ENCODE peak calls at places on chromosomes 12 and 14, in six cellular contexts. L is stomach, P is DND-41, U is ovary, W is H4, V is NCI-H748 treated with DMSO at 0.1 percent for 48 hours. S is an unnamed sample.

GRCh38 chr12:92533280-92533890 is 169.4 kb upstream of the PLEKHG7 start:
- DNase-seq in L (no peak), P (no peak), U (no peak), W (no peak), V (no peak), S (no peak)

GRCh38 chr14:30443368-30444007 is 115.5 kb upstream of the G2E3 start:
- DNase-seq in L (no peak), P (no peak), U (no peak), W (peak; percentile 27), V (peak; percentile 45), S (no peak)

GRCh38 chr12:111434680-111435338 is 29.1 kb downstream of the SH2B3 start:
- DNase-seq in L (no peak), P (peak; percentile 68), U (peak; percentile 70), W (peak; percentile 43), V (no peak), S (peak; percentile 65)

GRCh38 chr12:131850856-131851559 is 22.8 kb downstream of the MMP17 start:
- DNase-seq in L (peak; percentile 65), P (peak; percentile 17), U (no peak), W (peak; percentile 58), V (peak; percentile 27), S (no peak)

GRCh38 chr14:70640938-70641547 is 673 bp upstream of the TTC9 start:
- DNase-seq in L (peak; percentile 63), P (peak; percentile 22), U (no peak), W (peak; percentile 46), V (peak; percentile 15), S (peak; percentile 53)

GRCh38 chr12:49877066-49877465 is 26.6 kb downstream of the FAIM2 start:
- DNase-seq in L (no peak), P (no peak), U (no peak), W (no peak), V (no peak), S (no peak)

GRCh38 chr12:28652239-28652638 is 462.0 kb downstream of the CCDC91 start:
- DNase-seq in L (no peak), P (no peak), U (no peak), W (no peak), V (no peak), S (no peak)

GRCh38 chr14:86057018-86057667 is 527.2 kb downstream of the FLRT2 start:
- DNase-seq in L (no peak), P (peak; percentile 49), U (no peak), W (peak; percentile 21), V (peak; percentile 62), S (peak; percentile 44)

GRCh38 chr14:21087294-21088091 is 11.0 kb downstream of the ZNF219 start:
- DNase-seq in L (no peak), P (peak; percentile 68), U (no peak), W (peak; percentile 47), V (peak; percentile 91), S (no peak)

GRCh38 chr12:25615119-25615518 is 62.0 kb upstream of the LMNTD1 start:
- DNase-seq in L (no peak), P (no peak), U (no peak), W (peak; percentile 94), V (no peak), S (no peak)

GRCh38 chr12:11813422-11813813 is 163.9 kb downstream of the ETV6 start:
- DNase-seq in L (no peak), P (no peak), U (no peak), W (no peak), V (no peak), S (peak; percentile 71)

GRCh38 chr12:51471465-51471864 is 46.8 kb downstream of the SLC4A8 start:
- DNase-seq in L (no peak), P (no peak), U (no peak), W (no peak), V (no peak), S (no peak)

GRCh38 chr12:66467932-66468331 is 165.6 kb downstream of the HELB start:
- DNase-seq in L (no peak), P (peak; percentile 6), U (no peak), W (no peak), V (no peak), S (peak; percentile 30)

GRCh38 chr12:94244165-94245133 is 96.1 kb downstream of the PLXNC1 start:
- DNase-seq in L (peak; percentile 34), P (peak; percentile 79), U (no peak), W (no peak), V (no peak), S (no peak)

GRCh38 chr14:39342768-39343167 is 89.5 kb downstream of the FBXO33 start:
- DNase-seq in L (no peak), P (no peak), U (no peak), W (no peak), V (no peak), S (no peak)

GRCh38 chr12:56476143-56476542 is 7.8 kb downstream of the SPRYD4 start:
- DNase-seq in L (no peak), P (no peak), U (no peak), W (no peak), V (no peak), S (no peak)

GRCh38 chr12:132143328-132144071 is 619 bp downstream of the DDX51 start:
- DNase-seq in L (no peak), P (peak; percentile 37), U (no peak), W (no peak), V (no peak), S (no peak)

GRCh38 chr14:103374121-103374520 is 11.1 kb upstream of the MARK3 start:
- DNase-seq in L (no peak), P (no peak), U (no peak), W (no peak), V (no peak), S (no peak)

GRCh38 chr14:103391048-103391447 is 5.8 kb downstream of the MARK3 start:
- DNase-seq in L (no peak), P (peak; percentile 45), U (no peak), W (peak; percentile 62), V (peak; percentile 38), S (no peak)

GRCh38 chr14:23344481-23344880 is 8.2 kb downstream of the SLC22A17 start:
- DNase-seq in L (no peak), P (no peak), U (no peak), W (no peak), V (no peak), S (no peak)

GRCh38 chr12:27824126-27824842 is 44.2 kb upstream of the MANSC4 start:
- DNase-seq in L (no peak), P (no peak), U (no peak), W (no peak), V (no peak), S (no peak)

GRCh38 chr14:69090187-69090789 is 62.6 kb downstream of the DCAF5 start:
- DNase-seq in L (no peak), P (peak; percentile 24), U (no peak), W (peak; percentile 19), V (no peak), S (peak; percentile 31)

GRCh38 chr14:85536835-85537195 is 6.9 kb downstream of the FLRT2 start:
- DNase-seq in L (no peak), P (no peak), U (no peak), W (peak; percentile 39), V (peak; percentile 84), S (no peak)

GRCh38 chr12:57001448-57001906 is 4.9 kb downstream of the ZBTB39 start:
- DNase-seq in L (peak; percentile 70), P (peak; percentile 71), U (peak; percentile 37), W (peak; percentile 39), V (peak; percentile 33), S (peak; percentile 82)

GRCh38 chr12:58765653-58766554 is 154.4 kb downstream of the LRIG3 start:
- DNase-seq in L (no peak), P (no peak), U (no peak), W (no peak), V (peak; percentile 96), S (no peak)

GRCh38 chr12:4908694-4909396 is 860 bp upstream of the KCNA1 start:
- DNase-seq in L (no peak), P (no peak), U (no peak), W (no peak), V (peak; percentile 53), S (no peak)

GRCh38 chr14:99479903-99480855 is 480 bp downstream of the SETD3 start:
- DNase-seq in L (peak; percentile 54), P (peak; percentile 61), U (peak; percentile 46), W (peak; percentile 16), V (peak; percentile 27), S (peak; percentile 63)

GRCh38 chr14:61608245-61609142 is 86.8 kb upstream of the HIF1A start:
- DNase-seq in L (no peak), P (no peak), U (no peak), W (no peak), V (peak; percentile 96), S (no peak)

GRCh38 chr12:131692431-131692830 is 18.5 kb upstream of the SFSWAP start:
- DNase-seq in L (peak; percentile 13), P (no peak), U (no peak), W (no peak), V (no peak), S (no peak)

GRCh38 chr12:87290505-87290904 is 738.7 kb downstream of the C12orf50 start:
- DNase-seq in L (no peak), P (no peak), U (no peak), W (no peak), V (no peak), S (no peak)

GRCh38 chr12:76284816-76285750 is 63.1 kb downstream of the BBS10 start:
- DNase-seq in L (no peak), P (no peak), U (no peak), W (no peak), V (no peak), S (no peak)

GRCh38 chr14:100900837-100901390 is 2.6 kb downstream of the RTL1 start:
- DNase-seq in L (no peak), P (peak; percentile 64), U (peak; percentile 52), W (peak; percentile 44), V (peak; percentile 62), S (peak; percentile 54)

GRCh38 chr14:77991128-77991772 is 178.9 kb upstream of the NRXN3 start:
- DNase-seq in L (no peak), P (peak; percentile 23), U (no peak), W (no peak), V (no peak), S (no peak)

GRCh38 chr14:75120546-75121291 is 6.1 kb downstream of the NEK9 start:
- DNase-seq in L (no peak), P (no peak), U (no peak), W (no peak), V (no peak), S (no peak)

GRCh38 chr14:64763801-64764511 is 59.7 kb downstream of the PLEKHG3 start:
- DNase-seq in L (no peak), P (no peak), U (peak; percentile 44), W (peak; percentile 23), V (no peak), S (peak; percentile 49)

GRCh38 chr12:116551952-116552749 is 7.0 kb upstream of the MAP1LC3B2 start:
- DNase-seq in L (no peak), P (no peak), U (no peak), W (peak; percentile 51), V (no peak), S (peak; percentile 44)

GRCh38 chr14:99732436-99733220 is 48.5 kb downstream of the CYP46A1 start:
- DNase-seq in L (no peak), P (no peak), U (peak; percentile 8), W (no peak), V (no peak), S (no peak)

GRCh38 chr12:57236224-57236924 is 6.9 kb downstream of the SHMT2 start:
- DNase-seq in L (no peak), P (no peak), U (no peak), W (no peak), V (no peak), S (no peak)

GRCh38 chr14:68283378-68284123 is 464.0 kb downstream of the RAD51B start:
- DNase-seq in L (no peak), P (peak; percentile 64), U (no peak), W (no peak), V (no peak), S (no peak)

GRCh38 chr14:71119075-71119474 is 211.8 kb downstream of the PCNX1 start:
- DNase-seq in L (no peak), P (no peak), U (no peak), W (no peak), V (no peak), S (no peak)